ENCODE peak calls at places on chromosomes 13 and 19, in seven cellular contexts. D is fibroblast of gingiva, A is cardiac fibroblast, V is foreskin fibroblast, G is NCI-H1105 treated with DMSO at 0.1 percent for 48 hours, W is posterior cingulate gyrus, B is astrocyte of the spinal cord. K is an unnamed sample.

GRCh38 chr13:78404961-78405360 is 198.4 kb downstream of the POU4F1 start:
- DNase-seq in A (no peak), G (no peak), B (no peak), D (no peak), W (no peak), V (no peak), K (no peak)

GRCh38 chr13:83780201-83780600 is 102.1 kb downstream of the SLITRK1 start:
- DNase-seq in B (peak; percentile 16), V (peak; percentile 46), G (no peak), W (no peak), D (no peak), A (peak; percentile 45), K (peak; percentile 4)

GRCh38 chr13:108230377-108230776 is 12.2 kb downstream of the ABHD13 start:
- DNase-seq in W (no peak), D (no peak), V (no peak), G (no peak), A (no peak), B (no peak), K (no peak)

GRCh38 chr19:56838930-56839664 is 1.4 kb downstream of the PEG3 start:
- DNase-seq in G (no peak), A (peak; percentile 31), D (peak; percentile 25), B (peak; percentile 70), V (peak; percentile 76), W (peak; percentile 99), K (peak; percentile 96)

GRCh38 chr13:27053902-27054595 is 117.6 kb downstream of the USP12 start:
- DNase-seq in D (peak; percentile 71), G (no peak), V (peak; percentile 92), B (peak; percentile 77), A (peak; percentile 82), W (no peak), K (peak; percentile 89)

GRCh38 chr19:13241321-13242104 is 91.3 kb downstream of the IER2 start:
- DNase-seq in V (no peak), B (no peak), D (no peak), W (no peak), G (no peak), A (no peak), K (no peak)

GRCh38 chr13:99136427-99136954 is 64.2 kb upstream of the UBAC2 start:
- DNase-seq in A (no peak), D (no peak), B (no peak), G (no peak), W (no peak), V (no peak), K (no peak)

GRCh38 chr13:53074119-53074518 is 45.5 kb downstream of the OLFM4 start:
- DNase-seq in G (no peak), V (no peak), B (no peak), D (no peak), A (no peak), W (no peak), K (no peak)

GRCh38 chr13:92473736-92474465 is 752.7 kb upstream of the GPC6 start:
- DNase-seq in D (no peak), A (no peak), V (no peak), B (no peak), W (no peak), G (no peak), K (no peak)

GRCh38 chr13:114143806-114144605 is 11.6 kb upstream of the RASA3 start:
- DNase-seq in B (no peak), A (no peak), G (no peak), D (no peak), V (no peak), W (peak; percentile 61), K (no peak)

GRCh38 chr13:113354831-113355610 is 8.9 kb downstream of the GRTP1 start:
- DNase-seq in B (no peak), D (no peak), G (no peak), V (no peak), A (no peak), W (peak; percentile 79), K (no peak)

GRCh38 chr19:45307361-45307760 is 15.3 kb downstream of the CKM start:
- DNase-seq in D (no peak), V (no peak), B (no peak), G (no peak), W (no peak), A (no peak), K (no peak)

GRCh38 chr13:27383104-27383921 is 41.1 kb upstream of the GTF3A start:
- DNase-seq in B (no peak), A (no peak), G (no peak), D (no peak), W (no peak), V (no peak), K (no peak)

K was measured in astrocyte of the hippocampus.